ENCODE peak calls at places on chromosomes 1 and 21, in nine cellular contexts. O, F, J, W, C, X, A, I and Y are unnamed samples.

GRCh38 chr1:30295674-30296073 is 427.7 kb downstream of the MATN1 start:
- DNase-seq in X (no peak), J (no peak), A (no peak), C (no peak), W (no peak), I (no peak), O (no peak), F (peak), Y (no peak)

GRCh38 chr1:7257225-7257624 is 472.0 kb downstream of the CAMTA1 start:
- DNase-seq in J (no peak), F (peak), I (no peak), X (no peak), O (no peak), W (no peak), A (no peak), C (no peak), Y (no peak)

GRCh38 chr1:206808615-206809014 is 36.3 kb upstream of the IL10 start:
- DNase-seq in F (no peak), W (peak), C (peak), A (peak), J (no peak), O (peak), I (peak), X (no peak), Y (no peak)

GRCh38 chr1:96721382-96722160 is at the start of gene PTBP2:
- DNase-seq in A (peak), F (peak), C (peak), J (peak), X (peak), I (peak), O (peak), W (peak), Y (peak)

GRCh38 chr1:58964428-58964827 is 180.6 kb upstream of the JUN start:
- DNase-seq in J (no peak), C (no peak), O (no peak), W (no peak), I (no peak), A (no peak), X (no peak), F (no peak), Y (peak)

GRCh38 chr1:172818841-172819527 is 160.1 kb downstream of the FASLG start:
- DNase-seq in O (no peak), F (no peak), X (no peak), A (no peak), I (no peak), W (peak), J (no peak), C (no peak), Y (no peak)

GRCh38 chr1:2312196-2312588 is 79.2 kb downstream of the MORN1 start:
- DNase-seq in J (no peak), C (no peak), O (no peak), X (no peak), F (no peak), W (no peak), A (no peak), I (no peak), Y (no peak)

GRCh38 chr1:156623946-156624813 is 5.0 kb downstream of the HAPLN2 start:
- DNase-seq in C (no peak), O (no peak), W (peak), I (peak), X (peak), J (peak), A (peak), F (no peak), Y (peak)

GRCh38 chr1:3577300-3577699 is 34.0 kb downstream of the MEGF6 start:
- DNase-seq in J (no peak), I (no peak), C (no peak), X (no peak), F (no peak), W (peak), A (no peak), O (no peak), Y (no peak)

GRCh38 chr1:202553560-202554038 is 156.7 kb downstream of the SYT2 start:
- DNase-seq in F (no peak), A (peak), I (peak), X (no peak), C (no peak), W (peak), O (no peak), J (no peak), Y (no peak)

GRCh38 chr1:161784963-161785362 is 18.8 kb downstream of the ATF6 start:
- DNase-seq in J (no peak), W (no peak), A (no peak), I (no peak), F (no peak), C (no peak), O (no peak), X (no peak), Y (peak)

GRCh38 chr1:230226004-230226800 is 159.2 kb downstream of the GALNT2 start:
- DNase-seq in W (peak), X (no peak), I (no peak), F (no peak), A (no peak), C (no peak), J (no peak), O (no peak), Y (no peak)

GRCh38 chr21:29648710-29649240 is 291.0 kb downstream of the GRIK1 start:
- DNase-seq in O (no peak), F (no peak), X (no peak), A (no peak), J (no peak), C (no peak), I (no peak), W (no peak), Y (no peak)

GRCh38 chr1:197081117-197081753 is 14.2 kb upstream of the F13B start:
- DNase-seq in J (no peak), F (no peak), O (no peak), I (no peak), C (no peak), X (no peak), W (no peak), A (peak), Y (no peak)

GRCh38 chr1:164725401-164725800 is 166.4 kb downstream of the PBX1 start:
- DNase-seq in I (no peak), O (no peak), C (no peak), X (no peak), A (no peak), F (no peak), J (no peak), W (peak), Y (no peak)

GRCh38 chr1:15680131-15680530 is 4.0 kb upstream of the PLEKHM2 start:
- DNase-seq in F (no peak), I (no peak), W (peak), A (no peak), J (no peak), C (no peak), X (no peak), O (no peak), Y (peak)

GRCh38 chr1:112790920-112791722 is 76.0 kb upstream of the PPM1J start:
- DNase-seq in J (no peak), C (no peak), A (peak), F (peak), O (no peak), I (no peak), X (peak), W (no peak), Y (no peak)

GRCh38 chr1:41239988-41240610 is 2.0 kb downstream of the SCMH1 start:
- DNase-seq in O (no peak), W (peak), A (peak), C (peak), J (no peak), F (no peak), I (no peak), X (no peak), Y (no peak)

GRCh38 chr1:205570173-205570501 is 61.7 kb downstream of the ELK4 start:
- DNase-seq in X (no peak), I (no peak), A (no peak), J (no peak), W (no peak), O (no peak), F (no peak), C (no peak), Y (no peak)

GRCh38 chr1:25232866-25233784 is 823 bp upstream of the SYF2 start:
- DNase-seq in A (peak), O (peak), C (peak), I (peak), J (peak), F (peak), W (peak), X (peak), Y (peak)

GRCh38 chr1:152869808-152870419 is 8.2 kb upstream of the SMCP start:
- DNase-seq in C (peak), J (no peak), O (peak), W (peak), I (peak), F (no peak), A (peak), X (no peak), Y (peak)

GRCh38 chr1:163744488-163744887 is 422.7 kb downstream of the NUF2 start:
- DNase-seq in O (no peak), C (no peak), I (no peak), A (no peak), X (no peak), F (no peak), J (no peak), W (no peak), Y (no peak)

DNA sequence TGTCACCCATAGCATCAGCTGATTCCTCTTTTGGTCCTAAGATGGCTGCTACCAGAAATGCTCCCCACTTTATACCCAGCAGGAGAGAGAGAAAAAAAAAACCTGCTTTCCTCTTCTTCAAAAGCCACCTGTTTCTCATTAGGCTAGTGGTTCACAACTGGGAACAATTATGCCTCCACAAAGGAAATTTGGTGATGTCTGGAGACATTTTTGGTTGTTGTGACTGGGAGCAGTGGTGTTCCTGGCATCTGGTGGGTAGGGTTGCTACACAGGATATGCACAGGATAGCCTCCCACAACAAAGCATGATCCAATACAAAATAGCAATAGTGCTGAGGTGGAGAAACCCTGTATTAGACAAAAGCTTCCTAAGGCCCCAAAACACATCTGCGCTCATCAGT is 38.5 kb upstream of the SGIP1 start:
- DNase-seq in A (no peak), I (no peak), C (no peak), J (no peak), O (no peak), W (no peak), F (no peak), X (no peak), Y (no peak)
- H3K27ac ChIP-seq in A (no peak), I (no peak), C (no peak), J (no peak), O (no peak), W (no peak), F (no peak), X (no peak), Y (no peak)

DNA sequence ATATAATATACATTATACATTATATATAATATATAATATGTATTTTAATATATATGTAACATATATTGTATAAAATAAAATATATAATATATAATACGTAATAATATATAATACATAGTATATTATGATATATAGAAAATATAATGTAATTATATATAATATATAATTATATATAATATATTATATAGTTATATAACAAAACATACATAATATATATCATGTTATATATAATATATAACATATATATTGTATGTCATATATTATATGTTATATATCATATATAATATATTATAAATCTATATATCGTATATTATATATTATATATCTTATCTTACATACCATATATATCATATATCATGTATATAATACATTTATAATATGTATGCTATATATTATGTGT is 248.2 kb upstream of the TPTE start:
- DNase-seq in F (no peak), X (no peak), O (no peak), J (no peak), A (peak), C (no peak), I (no peak), W (peak), Y (no peak)
- H3K27ac ChIP-seq in F (no peak), X (no peak), O (no peak), J (no peak), A (no peak), C (no peak), I (no peak), W (no peak), Y (no peak)

GRCh38 chr1:86205741-86206140 is 49.2 kb upstream of the COL24A1 start:
- DNase-seq in I (no peak), W (no peak), O (no peak), A (no peak), C (no peak), X (no peak), F (peak), J (no peak), Y (no peak)

GRCh38 chr1:86202552-86203340 is 46.2 kb upstream of the COL24A1 start:
- DNase-seq in X (no peak), O (no peak), F (peak), I (no peak), C (no peak), J (no peak), A (no peak), W (no peak), Y (peak)

DNA sequence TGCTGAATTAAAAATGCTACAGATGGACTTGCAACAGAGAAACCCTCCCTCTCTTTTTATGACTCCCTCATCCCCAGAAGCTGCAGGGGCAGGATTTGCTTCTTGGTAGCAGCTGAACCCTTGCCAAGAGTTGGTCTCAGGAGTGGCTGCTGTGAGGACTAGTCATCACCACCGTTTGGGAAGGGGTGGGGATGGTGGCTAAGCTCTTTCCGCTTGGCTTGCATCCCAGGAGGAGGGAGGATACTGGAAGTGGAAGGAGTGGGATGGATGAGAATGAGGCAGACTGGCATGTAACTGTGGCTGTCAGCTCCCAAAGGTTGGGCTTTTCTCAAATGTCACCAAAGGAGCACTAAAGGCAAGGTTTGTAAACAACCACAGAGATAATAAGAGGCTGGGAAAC is 50.8 kb upstream of the COL24A1 start:
- DNase-seq in F (no peak), O (no peak), X (no peak), J (no peak), W (peak), I (peak), C (no peak), A (no peak), Y (no peak)
- H3K27ac ChIP-seq in F (no peak), O (no peak), X (no peak), J (no peak), W (no peak), I (no peak), C (no peak), A (no peak), Y (no peak)

GRCh38 chr1:174174461-174175329 is 15.4 kb downstream of the RABGAP1L start:
- DNase-seq in I (no peak), A (no peak), X (no peak), C (no peak), J (no peak), O (no peak), W (no peak), F (no peak), Y (no peak)
- H3K27ac ChIP-seq in I (no peak), A (no peak), X (no peak), C (no peak), J (no peak), O (no peak), W (no peak), F (no peak), Y (no peak)